ENCODE peak calls at places on chromosomes 5 and 9, in nine cellular contexts. R is activated CD8-positive, alpha-beta memory T cell treated with anti-CD3 and anti-CD28 coated beads, Interleukin-2, amount 50 U/mL, for 48 hours; N is brain microvascular endothelial cell; P is amniotic stem cell; Y is KG1; D is stimulated activated CD4-positive, alpha-beta T cell treated with anti-CD3 and anti-CD28 coated beads, Interleukin-2, amount 100 ng/mL, for 4 hours; X is HCT116; B is neural crest cell; H is adrenal gland. J is an unnamed sample.

GRCh38 chr9:109331353-109331752 is 10.5 kb upstream of the EPB41L4B start:
- DNase-seq in H (peak; percentile 73), P (no peak), Y (no peak), R (no peak), N (no peak), B (no peak), D (no peak), X (no peak), J (no peak)

GRCh38 chr9:2570615-2571479 is 50.7 kb upstream of the VLDLR start:
- DNase-seq in H (peak; percentile 97), X (peak; percentile 79), N (peak; percentile 74), D (no peak), Y (peak; percentile 26), B (no peak), P (no peak), R (peak; percentile 61), J (peak; percentile 95)

GRCh38 chr9:95189230-95190098 is 128.0 kb downstream of the FANCC start:
- DNase-seq in B (no peak), Y (no peak), D (peak; percentile 3), X (no peak), P (peak; percentile 21), R (no peak), H (peak; percentile 19), N (peak; percentile 85), J (peak; percentile 22)

GRCh38 chr9:135523521-135524129 is 2.4 kb downstream of the LCN1 start:
- DNase-seq in P (no peak), N (no peak), H (no peak), D (no peak), R (peak; percentile 30), Y (no peak), B (no peak), X (no peak), J (no peak)

GRCh38 chr5:170333161-170333909 is 35.8 kb upstream of the LCP2 start:
- DNase-seq in H (no peak), X (no peak), Y (peak; percentile 88), R (peak; percentile 75), B (peak; percentile 7), D (peak; percentile 68), N (no peak), P (no peak), J (no peak)

GRCh38 chr9:131406567-131407436 is 12.9 kb downstream of the PRRC2B start:
- DNase-seq in N (no peak), R (no peak), D (no peak), B (no peak), Y (no peak), X (no peak), P (no peak), H (no peak), J (no peak)

GRCh38 chr5:95440825-95441224 is 49.7 kb downstream of the FAM81B start:
- DNase-seq in N (no peak), R (no peak), P (no peak), X (no peak), D (no peak), B (no peak), Y (no peak), H (no peak), J (no peak)

GRCh38 chr5:108983456-108984092 is 235.9 kb downstream of the FER start:
- DNase-seq in H (no peak), B (no peak), X (no peak), D (no peak), Y (no peak), N (no peak), R (no peak), P (no peak), J (peak; percentile 40)

GRCh38 chr5:113034182-113034773 is 57.7 kb downstream of the DCP2 start:
- DNase-seq in N (peak; percentile 85), B (no peak), H (no peak), P (peak; percentile 11), X (no peak), R (no peak), D (no peak), Y (no peak), J (peak; percentile 91)

GRCh38 chr5:121735618-121736017 is 116.1 kb upstream of the FTMT start:
- DNase-seq in X (no peak), H (no peak), N (no peak), D (no peak), Y (no peak), B (no peak), R (no peak), P (no peak), J (no peak)

GRCh38 chr5:122392844-122393243 is 80.8 kb downstream of the SNCAIP start:
- DNase-seq in P (no peak), D (no peak), H (no peak), Y (no peak), B (no peak), R (no peak), N (no peak), X (no peak), J (no peak)

GRCh38 chr5:142474426-142474825 is 149.6 kb upstream of the SPRY4 start:
- DNase-seq in X (no peak), P (no peak), D (no peak), H (no peak), B (no peak), Y (no peak), N (peak; percentile 40), R (no peak), J (peak; percentile 62)

GRCh38 chr9:105993051-105993854 is 298.9 kb downstream of the TMEM38B start:
- DNase-seq in X (no peak), P (no peak), Y (no peak), N (no peak), D (no peak), H (no peak), R (no peak), B (no peak), J (no peak)

GRCh38 chr5:96703384-96703910 is 41.3 kb downstream of the CAST start:
- DNase-seq in H (no peak), D (no peak), P (no peak), R (no peak), X (no peak), B (no peak), Y (no peak), N (no peak), J (peak; percentile 19)

GRCh38 chr5:38051711-38052508 is 206.4 kb upstream of the EGFLAM start:
- DNase-seq in B (no peak), H (no peak), D (no peak), Y (no peak), X (no peak), P (no peak), R (no peak), N (no peak), J (no peak)

GRCh38 chr5:134510970-134511795 is 14.3 kb upstream of the JADE2 start:
- DNase-seq in X (no peak), N (peak; percentile 35), Y (no peak), D (peak; percentile 67), P (no peak), B (no peak), R (peak; percentile 70), H (no peak), J (peak; percentile 25)

GRCh38 chr9:117737721-117738226 is 33.6 kb downstream of the TLR4 start:
- DNase-seq in Y (no peak), X (no peak), N (no peak), R (no peak), D (no peak), H (no peak), P (no peak), B (peak; percentile 3), J (no peak)